ENCODE peak calls at places on chromosomes 2 and 18, in seven cellular contexts. X is gastrocnemius medialis, O is IMR-90, R is endothelial cell of umbilical vein, N is pancreas, V is OCI-LY7, C is tibial artery. W is an unnamed sample.

GRCh38 chr2:206096876-206097275 is 10.9 kb upstream of the INO80D start:
- DNase-seq in V (no peak), O (no peak), X (no peak), C (no peak), N (no peak), R (no peak), W (no peak)

GRCh38 chr2:38524580-38524979 is 78.1 kb downstream of the HNRNPLL start:
- DNase-seq in N (no peak), C (no peak), O (no peak), X (no peak), V (peak; percentile 91), R (no peak), W (no peak)

GRCh38 chr18:67590571-67591141 is 74.1 kb upstream of the DSEL start:
- DNase-seq in R (peak; percentile 21), O (peak; percentile 52), X (no peak), V (no peak), N (no peak), C (no peak), W (no peak)

GRCh38 chr2:176133366-176133765 is 3.9 kb downstream of the HOXD8 start:
- DNase-seq in X (no peak), R (peak; percentile 32), C (no peak), V (no peak), O (no peak), N (no peak), W (no peak)

GRCh38 chr18:58042826-58043362 is 1.1 kb upstream of the NEDD4L start:
- DNase-seq in O (no peak), X (no peak), V (no peak), C (no peak), N (no peak), R (no peak), W (no peak)

GRCh38 chr2:10926191-10926830 is 14.6 kb downstream of the KCNF1 start:
- DNase-seq in N (no peak), R (no peak), V (no peak), X (no peak), O (no peak), C (no peak), W (no peak)

GRCh38 chr18:23671564-23671963 is 8.9 kb upstream of the ANKRD29 start:
- DNase-seq in N (no peak), C (no peak), X (no peak), R (no peak), O (no peak), V (no peak), W (no peak)

GRCh38 chr18:32380559-32380958 is 90.1 kb downstream of the GAREM1 start:
- DNase-seq in V (peak; percentile 0), R (no peak), X (no peak), N (no peak), O (no peak), C (no peak), W (no peak)

GRCh38 chr2:43139996-43140621 is 86.3 kb downstream of the ZFP36L2 start:
- DNase-seq in R (peak; percentile 61), X (peak; percentile 24), V (no peak), N (no peak), O (no peak), C (no peak), W (peak; percentile 47)

GRCh38 chr2:11456251-11456650 is 9.7 kb downstream of the E2F6 start:
- DNase-seq in C (no peak), O (no peak), V (no peak), R (no peak), X (no peak), N (no peak), W (no peak)

GRCh38 chr2:118853647-118854367 is 6.4 kb upstream of the EN1 start:
- DNase-seq in N (no peak), C (no peak), O (no peak), R (no peak), V (no peak), X (no peak), W (no peak)
- H3K9me3 ChIP-seq in N (no peaks in the 10 kb centered on the region), C (no peaks in the 10 kb centered on the region), O (peaks cover 2% of the 10 kb centered on the region), R (no peaks in the 10 kb centered on the region), V (no peaks in the 10 kb centered on the region), X (no peaks in the 10 kb centered on the region), W (no peaks in the 10 kb centered on the region)

DNA sequence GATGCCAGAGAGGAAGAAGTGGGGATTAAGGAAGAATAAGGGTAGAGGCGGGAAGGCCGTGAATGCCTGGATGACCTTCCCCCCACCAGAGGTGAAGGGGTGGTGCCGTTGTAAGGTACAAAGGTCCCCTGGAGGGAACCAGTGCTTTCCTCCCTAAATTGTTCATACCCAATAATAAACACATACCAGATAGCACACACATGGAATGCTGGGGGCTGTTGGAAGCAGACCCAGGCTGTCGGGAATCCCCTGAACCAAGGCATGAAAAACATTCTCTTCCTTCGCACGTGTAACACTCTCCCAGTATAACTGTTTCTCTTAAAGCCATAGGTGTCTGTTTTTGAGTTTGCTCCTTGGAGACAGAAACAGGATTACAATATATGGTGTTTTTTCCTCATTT is 107.1 kb upstream of the CTAGE1 start:
- DNase-seq in X (no peak), R (no peak), N (no peak), V (no peak), C (no peak), O (peak; percentile 47), W (no peak)
- H3K9me3 ChIP-seq in X (no peaks in the 10 kb centered on the region), R (no peaks in the 10 kb centered on the region), N (no peaks in the 10 kb centered on the region), V (no peaks in the 10 kb centered on the region), C (no peaks in the 10 kb centered on the region), O (no peaks in the 10 kb centered on the region), W (no peaks in the 10 kb centered on the region)

GRCh38 chr2:132582360-132582759 is 87.6 kb downstream of the LYPD1 start:
- DNase-seq in O (peak; percentile 69), R (no peak), X (no peak), N (peak; percentile 25), C (no peak), V (no peak), W (no peak)
- H3K9me3 ChIP-seq in O (no peaks in the 10 kb centered on the region), R (no peaks in the 10 kb centered on the region), X (no peaks in the 10 kb centered on the region), N (no peaks in the 10 kb centered on the region), C (no peaks in the 10 kb centered on the region), V (no peaks in the 10 kb centered on the region), W (no peaks in the 10 kb centered on the region)

GRCh38 chr18:48765053-48765452 is 185.7 kb downstream of the SMAD7 start:
- DNase-seq in N (no peak), O (no peak), C (no peak), R (no peak), X (no peak), V (peak; percentile 11), W (no peak)
- H3K9me3 ChIP-seq in N (no peaks in the 10 kb centered on the region), O (no peaks in the 10 kb centered on the region), C (no peaks in the 10 kb centered on the region), R (no peaks in the 10 kb centered on the region), X (no peaks in the 10 kb centered on the region), V (no peaks in the 10 kb centered on the region), W (no peaks in the 10 kb centered on the region)

DNA sequence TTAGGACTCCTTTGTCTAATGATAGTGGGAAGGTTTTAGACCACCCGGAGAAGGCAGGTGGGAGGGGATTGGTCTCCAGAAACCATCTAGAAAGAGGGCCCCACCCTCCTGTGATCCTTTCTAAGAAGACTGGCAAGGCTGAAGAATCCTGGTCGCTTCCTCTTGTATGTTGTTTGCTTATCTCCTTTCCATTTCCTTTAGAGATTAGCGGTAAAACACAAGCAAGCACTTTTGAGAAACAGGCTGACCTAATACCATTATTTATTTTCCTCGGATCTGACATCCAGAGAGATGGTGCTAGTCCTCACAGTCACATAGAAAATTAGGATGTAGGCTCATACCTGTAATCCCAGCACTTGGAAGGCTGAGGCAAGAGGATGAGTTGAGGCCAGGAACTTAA is 45.2 kb upstream of the SPRED2 start:
- DNase-seq in N (no peak), V (no peak), R (no peak), O (no peak), X (no peak), C (no peak), W (no peak)
- H3K9me3 ChIP-seq in N (no peaks in the 10 kb centered on the region), V (no peaks in the 10 kb centered on the region), R (no peaks in the 10 kb centered on the region), O (peaks cover 8% of the 10 kb centered on the region), X (no peaks in the 10 kb centered on the region), C (no peaks in the 10 kb centered on the region), W (no peaks in the 10 kb centered on the region)

GRCh38 chr18:55751476-55751875 is 163.5 kb upstream of the TCF4 start:
- DNase-seq in X (no peak), C (no peak), R (no peak), V (no peak), O (no peak), N (no peak), W (no peak)
- H3K9me3 ChIP-seq in X (no peaks in the 10 kb centered on the region), C (no peaks in the 10 kb centered on the region), R (no peaks in the 10 kb centered on the region), V (no peaks in the 10 kb centered on the region), O (no peaks in the 10 kb centered on the region), N (no peaks in the 10 kb centered on the region), W (no peaks in the 10 kb centered on the region)

GRCh38 chr2:6845903-6846302 is 19.8 kb downstream of the CMPK2 start:
- DNase-seq in R (no peak), N (no peak), V (no peak), C (no peak), X (no peak), O (no peak), W (no peak)

GRCh38 chr2:6841537-6842287 is 24.0 kb downstream of the CMPK2 start:
- DNase-seq in C (no peak), O (no peak), V (no peak), N (no peak), R (no peak), X (no peak), W (no peak)

GRCh38 chr2:6845312-6845711 is 20.4 kb downstream of the CMPK2 start:
- DNase-seq in X (no peak), O (no peak), R (no peak), V (peak; percentile 61), N (no peak), C (no peak), W (no peak)

GRCh38 chr2:6846967-6847695 is 18.6 kb downstream of the CMPK2 start:
- DNase-seq in V (no peak), X (no peak), O (no peak), R (no peak), N (no peak), C (no peak), W (no peak)

GRCh38 chr2:6846540-6846939 is 19.2 kb downstream of the CMPK2 start:
- DNase-seq in V (no peak), R (no peak), O (no peak), X (no peak), C (no peak), N (no peak), W (no peak)
- H3K9me3 ChIP-seq in V (peaks cover 29% of the 10 kb centered on the region), R (peaks cover 4% of the 10 kb centered on the region), O (peaks cover 11% of the 10 kb centered on the region), X (peaks cover 44% of the 10 kb centered on the region), C (peaks cover 67% of the 10 kb centered on the region), N (peaks cover 17% of the 10 kb centered on the region), W (peaks cover 50% of the 10 kb centered on the region)

DNA sequence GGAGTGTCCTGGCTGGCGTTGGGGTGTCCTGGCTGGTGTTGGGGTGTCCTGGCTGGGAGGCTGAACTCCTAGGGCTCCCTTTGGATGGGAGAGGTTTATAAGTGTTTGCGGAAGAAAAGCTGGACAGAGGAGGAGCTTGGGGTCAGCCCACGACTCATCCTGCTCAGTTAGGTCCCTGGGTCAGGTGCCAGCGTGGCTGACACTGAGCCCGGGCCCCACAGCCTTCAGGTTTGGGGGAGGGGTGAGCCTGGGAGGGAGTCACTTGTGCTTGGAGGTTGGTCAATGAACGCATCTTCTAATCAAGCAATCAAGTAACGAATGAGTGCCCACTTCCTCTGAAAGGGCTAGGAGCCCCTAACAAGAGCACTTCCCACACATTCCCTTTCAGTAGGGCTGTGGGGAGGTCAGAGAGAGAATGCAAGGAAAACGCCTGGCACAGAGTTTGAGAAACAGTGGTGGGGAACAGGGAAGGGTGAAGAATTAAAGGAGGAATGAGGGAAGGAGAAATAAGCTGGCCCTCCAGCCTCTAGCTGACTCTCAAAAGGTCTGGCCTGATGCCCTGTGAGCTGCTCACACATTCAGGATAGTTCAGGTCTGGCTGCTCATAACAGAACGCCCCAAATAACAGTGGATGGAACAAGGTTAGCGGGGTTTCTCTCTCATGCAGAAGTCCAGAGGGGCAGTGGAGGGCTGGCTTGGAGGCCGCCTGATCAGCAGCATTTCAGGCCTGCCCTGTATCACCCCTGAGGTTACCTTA is 670 bp downstream of the KCNIP3 start:
- DNase-seq in X (no peak), O (no peak), N (no peak), R (no peak), C (no peak), V (no peak), W (no peak)
- H3K9me3 ChIP-seq in X (no peaks in the 10 kb centered on the region), O (no peaks in the 10 kb centered on the region), N (no peaks in the 10 kb centered on the region), R (no peaks in the 10 kb centered on the region), C (no peaks in the 10 kb centered on the region), V (no peaks in the 10 kb centered on the region), W (no peaks in the 10 kb centered on the region)